ENCODE peak calls at places on chromosomes 7 and 10, in four cellular contexts. G is CD8-positive, alpha-beta T cell; H is heart left ventricle; E is transverse colon. U is an unnamed sample.

GRCh38 chr10:62779487-62780248 is 24.9 kb upstream of the ADO start:
- DNase-seq in G (peak; percentile 63), H (no peak), E (peak; percentile 61), U (no peak)

GRCh38 chr7:157320607-157320979 is 16.2 kb upstream of the DNAJB6 start:
- DNase-seq in G (no peak), H (no peak), E (no peak), U (no peak)

GRCh38 chr7:116970148-116970910 is 17.0 kb downstream of the ST7 start:
- DNase-seq in G (no peak), H (no peak), E (no peak), U (no peak)

GRCh38 chr7:137086896-137087295 is 218.4 kb downstream of the CHRM2 start:
- DNase-seq in G (no peak), H (no peak), E (no peak), U (no peak)

GRCh38 chr7:99254390-99254789 is 18.2 kb upstream of the MYH16 start:
- DNase-seq in G (no peak), H (no peak), E (no peak), U (no peak)

GRCh38 chr7:30322656-30323355 is 38.4 kb downstream of the ZNRF2 start:
- DNase-seq in G (no peak), H (no peak), E (no peak), U (no peak)

GRCh38 chr7:155032978-155033377 is 30.1 kb upstream of the PAXIP1 start:
- DNase-seq in G (no peak), H (no peak), E (no peak), U (no peak)

GRCh38 chr7:69412331-69413146 is 185.7 kb upstream of the AUTS2 start:
- DNase-seq in G (no peak), H (no peak), E (peak; percentile 7), U (no peak)

GRCh38 chr10:101285093-101285463 is 55.8 kb upstream of the LBX1 start:
- DNase-seq in G (no peak), H (no peak), E (no peak), U (no peak)

GRCh38 chr10:77911535-77912123 is 14.9 kb downstream of the DLG5 start:
- DNase-seq in G (no peak), H (no peak), E (no peak), U (no peak)

GRCh38 chr10:6128591-6129383 is 40.0 kb downstream of the RBM17 start:
- DNase-seq in G (no peak), H (no peak), E (no peak), U (peak; percentile 68)

GRCh38 chr7:27170936-27171635 is 3.0 kb downstream of the HOXA10 start:
- DNase-seq in G (no peak), H (peak; percentile 33), E (peak; percentile 47), U (no peak)

GRCh38 chr7:148856891-148857290 is 27.2 kb downstream of the EZH2 start:
- DNase-seq in G (no peak), H (no peak), E (no peak), U (no peak)

GRCh38 chr10:95660283-95660682 is 3.8 kb upstream of the ALDH18A1 start:
- DNase-seq in G (no peak), H (no peak), E (no peak), U (no peak)

GRCh38 chr10:58335306-58336005 is 650 bp downstream of the UBE2D1 start:
- DNase-seq in G (no peak), H (peak; percentile 66), E (peak; percentile 27), U (peak; percentile 72)

GRCh38 chr7:105594034-105594433 is 12.7 kb upstream of the EFCAB10 start:
- DNase-seq in G (no peak), H (no peak), E (no peak), U (peak; percentile 5)
- TF ChIP-seq CTCF in G (no peak), H (no peak), E (no peak), U (no peak)

GRCh38 chr10:123890246-123890645 is 1.4 kb downstream of the CPXM2 start:
- DNase-seq in G (no peak), H (no peak), E (no peak), U (peak; percentile 79)
- H3K4me3 ChIP-seq in G (no peak overlapping the region), H (peak overlapping the region; percentile 67), E (peak overlapping the region; percentile 56), U (peak overlapping the region; percentile 86)

GRCh38 chr7:106736508-106737201 is 75.7 kb upstream of the CCDC71L start:
- DNase-seq in G (peak; percentile 22), H (no peak), E (peak; percentile 27), U (no peak)

GRCh38 chr7:106732045-106732444 is 71.1 kb upstream of the CCDC71L start:
- DNase-seq in G (no peak), H (no peak), E (no peak), U (no peak)

GRCh38 chr7:106736123-106736507 is 75.2 kb upstream of the CCDC71L start:
- DNase-seq in G (no peak), H (no peak), E (no peak), U (no peak)

GRCh38 chr7:106735637-106736036 is 74.7 kb upstream of the CCDC71L start:
- DNase-seq in G (no peak), H (no peak), E (no peak), U (no peak)

GRCh38 chr7:106737202-106737562 is 76.2 kb upstream of the CCDC71L start:
- DNase-seq in G (no peak), H (no peak), E (no peak), U (no peak)
- TF ChIP-seq CTCF in G (no peak), H (peak; percentile 20), E (no peak), U (no peak)

DNA sequence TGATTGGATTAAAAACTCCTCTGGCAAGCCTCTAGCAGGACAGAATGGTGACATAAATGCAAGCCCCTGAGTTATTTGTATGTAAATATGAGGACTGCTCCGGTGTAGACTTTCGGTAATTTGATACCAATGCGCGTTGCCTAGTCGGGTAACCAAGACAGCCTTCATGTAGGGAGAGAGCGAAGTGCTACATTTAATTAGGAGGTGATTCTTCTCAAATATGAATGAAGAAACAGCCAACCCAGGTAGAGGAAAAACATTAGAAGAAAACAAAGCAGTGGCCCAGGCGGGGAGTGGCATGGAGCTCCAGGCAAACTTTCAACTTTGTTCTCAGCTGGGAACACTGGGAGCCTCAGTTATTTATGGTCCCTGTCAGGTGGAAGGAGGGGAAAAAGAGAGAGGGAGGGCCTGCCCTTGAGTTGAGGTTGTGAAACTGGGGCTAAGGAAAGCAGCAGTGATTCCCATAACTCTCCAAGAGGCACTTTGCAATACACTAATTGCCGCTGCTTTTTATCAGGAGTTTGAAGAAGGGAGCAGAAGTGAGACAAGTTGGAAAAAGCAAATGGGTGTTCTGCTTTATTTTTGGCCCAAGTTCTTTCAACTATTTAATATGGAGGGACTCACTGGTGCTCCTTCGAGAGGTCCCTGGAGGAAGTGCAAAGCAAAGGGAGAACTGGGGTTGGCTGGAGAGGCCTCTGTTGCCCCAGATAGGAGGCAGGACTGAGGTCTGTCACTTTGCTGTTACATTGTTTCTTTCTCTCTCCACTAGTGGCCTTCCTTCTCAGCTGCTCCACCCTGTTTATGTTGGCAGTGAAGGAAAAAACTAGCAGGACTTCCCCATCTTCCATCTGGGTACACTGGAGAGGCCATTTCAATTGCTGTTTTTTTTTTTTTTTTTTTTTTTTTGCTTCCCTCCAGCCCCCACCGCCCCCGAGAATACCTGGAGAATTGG is 234.6 kb upstream of the CCDC6 start:
- DNase-seq in G (no peak), H (no peak), E (peak; percentile 70), U (no peak)
- H3K4me3 ChIP-seq in G (no peak overlapping the region), H (peak overlapping the region; percentile 36), E (peak overlapping the region; percentile 42), U (no peak overlapping the region)

U was measured in coronary artery.